ENCODE peak calls at places on chromosomes 5 and 9, in eight cellular contexts. I is fibroblast of lung; K is central memory CD4-positive, alpha-beta T cell; T is stimulated activated CD8-positive, alpha-beta memory T cell treated with anti-CD3 and anti-CD28 coated beads, Interleukin-15, amount 100 ng/mL, for 48 hours; O is GM12864; A is stimulated activated naive CD8-positive, alpha-beta T cell treated with anti-CD3 and anti-CD28 coated beads, Interleukin-15, Interleukin-2, amounts not matched to agents 100 U/mL and 50 U/mL, for 24 hours; B is mesothelial cell of epicardium; H is pancreas. Y is an unnamed sample.

GRCh38 chr5:150035139-150035893 is 34.8 kb downstream of the HMGXB3 start:
- DNase-seq in T (no peak), B (no peak), A (no peak), I (no peak), O (peak), K (no peak), H (no peak), Y (no peak)

GRCh38 chr5:100406640-100407039 is 128.5 kb upstream of the FAM174A start:
- DNase-seq in K (no peak), T (no peak), A (no peak), H (no peak), O (no peak), B (no peak), I (peak), Y (no peak)

GRCh38 chr5:61942462-61943049 is 363.4 kb upstream of the KIF2A start:
- DNase-seq in O (no peak), A (no peak), H (no peak), I (no peak), B (no peak), K (no peak), T (no peak), Y (no peak)

GRCh38 chr5:89253931-89254330 is 370.9 kb upstream of the MEF2C start:
- DNase-seq in O (no peak), H (no peak), A (no peak), B (no peak), K (no peak), I (no peak), T (no peak), Y (no peak)

GRCh38 chr5:79295096-79295495 is 59.2 kb downstream of the JMY start:
- DNase-seq in K (no peak), H (no peak), B (no peak), A (no peak), O (no peak), T (no peak), I (no peak), Y (no peak)

GRCh38 chr9:114861922-114862605 is 56.2 kb upstream of the TNFSF15 start:
- DNase-seq in T (no peak), O (no peak), A (no peak), I (no peak), H (no peak), K (no peak), B (no peak), Y (no peak)

GRCh38 chr5:169343761-169344160 is 42.8 kb upstream of the SLIT3 start:
- DNase-seq in A (no peak), H (no peak), O (no peak), K (no peak), T (no peak), I (no peak), B (no peak), Y (no peak)

GRCh38 chr5:83964235-83964634 is 243.6 kb upstream of the HAPLN1 start:
- DNase-seq in O (no peak), K (no peak), B (no peak), I (no peak), T (no peak), H (no peak), A (no peak), Y (no peak)

GRCh38 chr9:16868706-16869105 is 1.8 kb downstream of the BNC2 start:
- DNase-seq in O (no peak), B (no peak), T (no peak), A (no peak), K (no peak), I (peak), H (no peak), Y (no peak)

GRCh38 chr5:149254506-149254905 is 17.2 kb upstream of the AFAP1L1 start:
- DNase-seq in H (no peak), T (no peak), I (peak), B (no peak), K (no peak), O (no peak), A (no peak), Y (no peak)

GRCh38 chr9:35110327-35110758 is 5.3 kb downstream of the ATOSB start:
- DNase-seq in H (peak), K (no peak), T (no peak), I (peak), A (no peak), O (no peak), B (no peak), Y (no peak)

GRCh38 chr9:20658677-20659473 is 25.2 kb upstream of the FOCAD start:
- DNase-seq in O (no peak), T (no peak), K (no peak), I (peak), H (no peak), A (no peak), B (no peak), Y (no peak)

GRCh38 chr9:95089916-95090791 is 227.4 kb downstream of the FANCC start:
- DNase-seq in T (no peak), I (no peak), A (no peak), O (no peak), B (no peak), H (peak), K (no peak), Y (no peak)

GRCh38 chr9:114718801-114719221 is 36.8 kb upstream of the TEX48 start:
- DNase-seq in T (peak), B (no peak), H (no peak), K (peak), O (no peak), A (peak), I (no peak), Y (peak)

GRCh38 chr5:140611020-140611521 is 21.9 kb downstream of the CD14 start:
- DNase-seq in T (no peak), H (no peak), K (no peak), B (no peak), O (no peak), I (no peak), A (no peak), Y (no peak)

GRCh38 chr5:83583859-83584258 is 112.3 kb downstream of the VCAN start:
- DNase-seq in A (no peak), T (no peak), I (peak), H (no peak), B (no peak), K (no peak), O (no peak), Y (no peak)

GRCh38 chr9:81032030-81032572 is 657.2 kb downstream of the TLE1 start:
- DNase-seq in I (peak), O (no peak), H (peak), A (no peak), B (no peak), T (no peak), K (no peak), Y (no peak)

GRCh38 chr5:96868603-96869371 is 7.5 kb upstream of the ERAP2 start:
- DNase-seq in I (peak), O (peak), A (no peak), T (no peak), B (no peak), K (peak), H (no peak), Y (no peak)

GRCh38 chr5:148966348-148966747 is 96.5 kb downstream of the SH3TC2 start:
- DNase-seq in B (no peak), A (no peak), T (no peak), O (no peak), K (no peak), I (no peak), H (no peak), Y (no peak)

GRCh38 chr9:135196474-135196873 is 109.0 kb downstream of the OLFM1 start:
- DNase-seq in O (no peak), I (no peak), A (no peak), H (no peak), T (no peak), K (no peak), B (no peak), Y (peak)

GRCh38 chr5:103366938-103367549 is 108.5 kb downstream of the MACIR start:
- DNase-seq in B (no peak), H (no peak), O (no peak), K (no peak), A (no peak), I (no peak), T (no peak), Y (no peak)

GRCh38 chr9:124390812-124391658 is 24.2 kb downstream of the PSMB7 start:
- DNase-seq in K (no peak), I (peak), H (no peak), A (no peak), B (no peak), T (no peak), O (no peak), Y (no peak)

GRCh38 chr9:69223605-69224004 is 49.5 kb downstream of the TJP2 start:
- DNase-seq in O (no peak), T (no peak), H (no peak), B (no peak), I (peak), A (no peak), K (no peak), Y (peak)

GRCh38 chr9:2132484-2133082 is 117.4 kb downstream of the SMARCA2 start:
- DNase-seq in O (no peak), B (no peak), T (no peak), I (peak), H (no peak), K (no peak), A (no peak), Y (peak)

GRCh38 chr9:100160021-100160420 is 61.0 kb downstream of the INVS start:
- DNase-seq in T (no peak), O (no peak), B (no peak), A (no peak), I (no peak), K (no peak), H (no peak), Y (no peak)

GRCh38 chr5:38249812-38250211 is 8.5 kb upstream of the EGFLAM start:
- DNase-seq in O (no peak), I (no peak), H (no peak), A (no peak), T (no peak), K (no peak), B (no peak), Y (no peak)